ENCODE peak calls at places on chromosomes 1 and 21, in five cellular contexts. N, I, C, T and D are unnamed samples. For H3F3A and H3K9me2, the result is how much of the 10 kb centered on the place peaks cover.

GRCh38 chr1:74504125-74505065 is 8.0 kb downstream of the LRRC53 start:
- DNase-seq in N (peak), I (peak), C (peak), T (peak), D (peak)

GRCh38 chr1:173421789-173422188 is 55.3 kb upstream of the PRDX6 start:
- DNase-seq in N (no peak), I (no peak), C (no peak), T (no peak), D (no peak)

GRCh38 chr1:206797534-206798383 is 25.5 kb upstream of the IL10 start:
- DNase-seq in N (peak), I (peak), C (peak), T (no peak), D (no peak)

GRCh38 chr1:194194724-194195123 is 1008.3 kb upstream of the B3GALT2 start:
- DNase-seq in N (no peak), I (no peak), C (peak), T (no peak), D (no peak)

GRCh38 chr1:83931658-83932253 is 67.2 kb downstream of the TTLL7 start:
- DNase-seq in N (peak), I (peak), C (peak), T (peak), D (peak)

GRCh38 chr1:205348559-205349477 is 7.9 kb downstream of the KLHDC8A start:
- DNase-seq in N (no peak), I (no peak), C (no peak), T (no peak), D (peak)

GRCh38 chr1:32068891-32069590 is 3.7 kb upstream of the TMEM39B start:
- DNase-seq in N (peak), I (peak), C (no peak), T (no peak), D (no peak)

GRCh38 chr21:37088196-37088595 is 15.1 kb downstream of the TTC3 start:
- DNase-seq in N (no peak), I (no peak), C (no peak), T (no peak), D (no peak)

GRCh38 chr1:229407206-229408026 is 26.5 kb downstream of the ACTA1 start:
- DNase-seq in N (peak), I (peak), C (no peak), T (no peak), D (no peak)

GRCh38 chr21:16476056-16476850 is 746.5 kb downstream of the USP25 start:
- DNase-seq in N (peak), I (no peak), C (no peak), T (no peak), D (no peak)

GRCh38 chr1:151574575-151575529 is 34.7 kb downstream of the TUFT1 start:
- DNase-seq in N (peak), I (no peak), C (peak), T (peak), D (no peak)

GRCh38 chr1:26799479-26800133 is 11.9 kb downstream of the PIGV start:
- DNase-seq in N (peak), I (peak), C (peak), T (peak), D (no peak)

GRCh38 chr1:7490576-7490975 is 280.5 kb upstream of the VAMP3 start:
- DNase-seq in N (no peak), I (no peak), C (no peak), T (no peak), D (no peak)

GRCh38 chr1:228860911-228861829 is 125.9 kb downstream of the RHOU start:
- DNase-seq in N (peak), I (no peak), C (peak), T (no peak), D (no peak)

GRCh38 chr1:171741872-171742576 is at the start of gene VAMP4:
- DNase-seq in N (peak), I (peak), C (peak), T (peak), D (peak)

GRCh38 chr1:67162954-67163353 is 3.3 kb upstream of the IL23R start:
- DNase-seq in N (peak), I (no peak), C (peak), T (peak), D (no peak)

GRCh38 chr1:117653732-117654484 is 48.1 kb downstream of the TENT5C start:
- DNase-seq in N (no peak), I (no peak), C (peak), T (no peak), D (peak)

GRCh38 chr1:2248127-2248826 is 20.2 kb downstream of the SKI start:
- DNase-seq in N (no peak), I (peak), C (no peak), T (no peak), D (no peak)

GRCh38 chr1:182998482-182998881 is 24.7 kb upstream of the LAMC1 start:
- DNase-seq in N (peak), I (no peak), C (no peak), T (no peak), D (no peak)

GRCh38 chr1:229186373-229187056 is 84.4 kb upstream of the RAB4A start:
- DNase-seq in N (no peak), I (no peak), C (no peak), T (no peak), D (peak)

GRCh38 chr1:21189906-21190500 is 13.3 kb upstream of the EIF4G3 start:
- DNase-seq in N (no peak), I (no peak), C (no peak), T (no peak), D (no peak)

GRCh38 chr1:12601690-12602632 is 16.0 kb downstream of the DHRS3 start:
- DNase-seq in N (no peak), I (peak), C (peak), T (no peak), D (no peak)

GRCh38 chr1:243455760-243456651 is 200.2 kb downstream of the SDCCAG8 start:
- DNase-seq in N (no peak), I (no peak), C (no peak), T (no peak), D (no peak)

GRCh38 chr21:30839304-30839703 is 9.7 kb upstream of the KRTAP7-1 start:
- DNase-seq in N (peak), I (peak), C (peak), T (no peak), D (peak)

GRCh38 chr1:18657436-18658179 is 27.0 kb downstream of the PAX7 start:
- DNase-seq in N (no peak), I (peak), C (no peak), T (no peak), D (no peak)
- H3F3A ChIP-seq in N (under half), I (under half), C (under half), T (under half), D (under half)

GRCh38 chr21:32467291-32467690 is 54.8 kb downstream of the EVA1C start:
- DNase-seq in N (no peak), I (peak), C (no peak), T (no peak), D (no peak)
- H3K9me2 ChIP-seq in N (under half), I (under half), C (under half), T (under half), D (under half)

DNA sequence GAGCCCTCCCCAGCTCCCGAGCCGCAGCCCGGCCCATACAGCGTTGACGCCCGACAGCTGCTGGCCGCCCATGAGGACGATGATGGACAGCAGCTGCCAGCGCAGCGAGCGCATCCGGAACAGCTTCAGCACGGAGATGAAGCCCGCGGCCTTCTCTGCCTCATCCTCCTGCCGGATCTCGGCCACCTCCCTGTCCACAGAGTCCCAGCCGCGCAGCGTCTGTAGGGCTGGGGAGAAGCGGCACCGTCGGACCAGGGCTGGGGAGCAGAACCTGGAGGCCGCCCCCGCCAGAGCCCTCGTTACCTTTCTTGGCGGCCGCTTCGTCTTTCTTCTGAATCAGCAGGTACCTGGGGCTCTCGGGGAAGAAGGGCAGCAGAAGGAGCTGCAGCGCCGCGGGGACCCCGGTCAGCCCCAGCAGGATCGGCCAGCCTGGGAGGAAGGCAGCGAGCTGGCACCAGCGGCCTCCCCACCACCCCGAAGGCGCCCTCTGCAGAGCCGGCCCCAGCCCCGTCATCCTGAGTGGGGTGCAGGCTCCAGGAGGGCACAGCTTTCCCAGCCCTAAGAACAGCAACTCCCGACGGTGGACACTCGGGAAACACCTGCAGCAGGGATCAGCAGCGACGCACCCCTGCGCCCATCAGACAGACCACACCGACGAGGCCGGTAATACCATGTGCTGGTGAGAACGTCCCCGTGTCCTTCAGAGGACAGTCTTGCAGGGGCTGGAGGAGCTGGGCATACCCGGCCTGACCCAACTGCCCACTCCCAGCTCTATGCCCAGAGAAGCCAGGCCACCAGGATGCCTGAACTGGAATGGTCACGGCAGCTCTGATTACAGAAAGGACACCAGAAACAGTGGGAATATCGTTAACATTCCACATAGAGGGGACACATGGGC is 13.8 kb upstream of the SLC2A7 start:
- DNase-seq in N (peak), I (no peak), C (no peak), T (no peak), D (no peak)
- TF ChIP-seq EZH2 in N (no peak), I (no peak), C (no peak), T (no peak), D (no peak)

DNA sequence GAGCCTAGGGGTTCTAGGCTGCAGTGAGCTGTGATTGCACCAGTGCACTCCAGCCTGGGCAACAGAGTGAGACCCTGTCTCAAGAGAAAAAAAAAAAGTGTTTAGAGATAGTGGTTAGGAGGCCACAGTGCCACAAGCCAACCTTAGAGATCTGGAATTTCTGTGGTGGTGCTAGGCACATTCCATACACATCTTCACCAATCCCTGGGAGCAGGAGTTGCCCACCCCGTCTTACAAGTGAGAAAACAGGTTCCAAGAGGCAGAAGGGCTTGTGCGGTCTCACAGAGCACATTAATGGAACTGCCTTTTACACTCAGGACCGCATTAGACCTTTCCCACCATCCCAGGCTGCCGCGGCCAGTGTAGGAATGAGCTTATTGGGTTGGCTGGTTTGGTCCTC is 93.2 kb downstream of the EPHB2 start:
- DNase-seq in N (no peak), I (no peak), C (no peak), T (peak), D (no peak)
- H3F3A ChIP-seq in N (under half), I (under half), C (under half), T (under half), D (under half)

DNA sequence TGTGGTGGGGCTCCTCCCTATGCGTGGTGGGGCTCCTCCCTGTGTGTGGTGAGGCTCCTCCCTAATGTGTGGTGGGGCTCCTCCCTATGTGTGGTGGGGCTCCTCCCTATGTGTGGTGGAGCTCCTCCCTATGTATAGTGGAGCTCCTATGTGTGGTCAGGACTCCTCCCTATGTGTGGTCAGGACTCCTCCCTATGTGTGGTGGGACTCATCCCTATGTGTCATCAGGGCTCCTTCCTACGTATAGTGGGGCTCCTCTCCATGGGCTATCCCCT is 29.6 kb downstream of the PRSS38 start:
- DNase-seq in N (no peak), I (no peak), C (no peak), T (no peak), D (no peak)
- H3K9me2 ChIP-seq in N (under half), I (under half), C (under half), T (under half), D (under half)

DNA sequence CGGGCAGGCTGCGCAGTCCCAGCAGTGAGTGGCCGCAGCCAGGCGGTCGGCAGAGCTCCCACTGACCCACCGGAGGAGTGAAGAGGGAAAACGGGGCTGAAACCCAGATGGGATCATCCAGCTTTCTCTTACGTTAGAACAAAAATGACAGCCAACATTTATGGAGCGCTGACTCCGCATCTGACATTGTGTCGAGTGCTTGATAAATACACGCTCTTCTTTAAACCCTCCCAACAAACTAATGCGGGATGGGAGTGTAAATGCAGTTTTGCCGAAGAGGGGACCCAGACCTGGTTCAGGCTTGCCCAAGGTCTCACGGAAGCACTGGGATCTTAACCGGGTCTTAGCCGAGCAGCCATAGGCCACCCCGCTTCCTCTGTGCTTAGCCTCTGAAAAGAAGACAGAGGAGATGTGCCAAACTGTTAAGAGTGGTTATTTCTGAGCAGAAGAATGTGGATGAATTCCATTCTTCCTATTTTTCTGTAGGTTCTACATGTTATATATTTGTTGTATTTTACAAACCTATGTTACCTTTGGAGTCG is 3.5 kb downstream of the GRHL3 start:
- DNase-seq in N (no peak), I (no peak), C (no peak), T (no peak), D (peak)
- TF ChIP-seq EZH2 in N (no peak), I (no peak), C (no peak), T (no peak), D (no peak)

DNA sequence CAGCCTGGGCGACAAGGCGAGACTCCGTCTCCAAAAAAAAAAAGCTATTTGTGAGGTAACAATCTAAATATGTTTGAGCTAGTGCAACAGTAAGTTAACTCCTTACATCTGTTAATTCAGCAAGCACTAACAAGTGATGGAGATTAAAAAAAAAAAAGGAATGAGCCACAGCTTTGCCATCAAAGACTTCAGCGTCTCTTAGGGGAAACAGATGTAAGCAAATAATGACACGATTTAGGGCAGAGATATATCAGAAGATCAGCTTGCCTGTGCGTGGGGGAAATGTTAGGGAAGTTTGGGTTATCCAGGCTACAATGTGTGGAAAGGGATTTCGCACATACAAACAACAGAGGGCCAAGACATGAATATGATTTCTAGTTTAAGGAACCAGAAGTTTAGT is 2.2 kb upstream of the BRWD1 start:
- DNase-seq in N (no peak), I (no peak), C (no peak), T (no peak), D (no peak)
- H3F3A ChIP-seq in N (under half), I (under half), C (under half), T (under half), D (under half)